ENCODE peak calls at places on chromosomes 5 and 9, in seven cellular contexts. T, I, U, V, B, X and R are unnamed samples. For H3K4me1, the result is how much of the 10 kb centered on the place peaks cover.

GRCh38 chr5:174735498-174736350 is 11.3 kb downstream of the MSX2 start:
- DNase-seq in V (no peak), B (no peak), X (no peak), T (no peak), I (no peak), U (no peak), R (no peak)

GRCh38 chr5:151612689-151613427 is 21.7 kb upstream of the FAT2 start:
- DNase-seq in U (no peak), V (no peak), I (no peak), T (no peak), B (peak), X (no peak), R (no peak)

GRCh38 chr9:70012569-70012968 is 31.1 kb upstream of the MAMDC2 start:
- DNase-seq in B (no peak), T (no peak), X (no peak), I (no peak), U (no peak), V (no peak), R (no peak)

GRCh38 chr5:115601709-115602584 is at the start of gene TICAM2:
- DNase-seq in B (peak), X (peak), V (peak), I (peak), T (peak), U (no peak), R (peak)

GRCh38 chr5:29995154-29995553 is 1198.3 kb upstream of the CDH6 start:
- DNase-seq in B (no peak), I (no peak), X (no peak), U (no peak), T (no peak), V (no peak), R (no peak)

GRCh38 chr9:105242062-105242461 is 2.4 kb upstream of the SLC44A1 start:
- DNase-seq in U (no peak), I (no peak), T (no peak), X (no peak), B (no peak), V (no peak), R (no peak)

GRCh38 chr9:36063804-36064447 is 27.2 kb downstream of the RECK start:
- DNase-seq in V (no peak), T (no peak), I (no peak), B (no peak), X (no peak), U (no peak), R (no peak)

GRCh38 chr9:73009649-73010288 is 56.9 kb upstream of the ALDH1A1 start:
- DNase-seq in X (no peak), I (no peak), T (no peak), V (no peak), U (no peak), B (no peak), R (no peak)

GRCh38 chr9:22813520-22813919 is 366.9 kb downstream of the DMRTA1 start:
- DNase-seq in T (no peak), X (no peak), I (no peak), U (no peak), B (no peak), V (peak), R (no peak)

GRCh38 chr9:113446323-113446740 is 17.2 kb upstream of the RGS3 start:
- DNase-seq in B (peak), V (peak), U (peak), I (no peak), X (no peak), T (no peak), R (no peak)

GRCh38 chr5:98109561-98110006 is 663.9 kb upstream of the RGMB start:
- DNase-seq in U (no peak), I (no peak), B (no peak), X (no peak), T (no peak), V (no peak), R (no peak)

GRCh38 chr5:72507360-72508238 is at the start of gene ZNF366:
- DNase-seq in U (no peak), X (no peak), V (no peak), B (no peak), T (no peak), I (no peak), R (no peak)

GRCh38 chr9:16085167-16085718 is 532.4 kb downstream of the CCDC171 start:
- DNase-seq in U (no peak), B (no peak), T (no peak), X (no peak), V (no peak), I (no peak), R (peak)

GRCh38 chr5:110297152-110297670 is 429.3 kb downstream of the TMEM232 start:
- DNase-seq in X (no peak), T (no peak), U (no peak), I (no peak), V (no peak), B (no peak), R (no peak)

GRCh38 chr5:39447059-39447458 is 22.3 kb upstream of the DAB2 start:
- DNase-seq in U (no peak), B (no peak), T (no peak), I (no peak), V (no peak), X (no peak), R (no peak)

GRCh38 chr5:146428658-146429057 is 18.5 kb upstream of the TCERG1 start:
- DNase-seq in V (no peak), X (no peak), B (no peak), T (no peak), I (no peak), U (no peak), R (no peak)

GRCh38 chr5:99544326-99544725 is 615.5 kb upstream of the CHD1 start:
- DNase-seq in U (no peak), I (no peak), B (no peak), X (no peak), T (no peak), V (no peak), R (no peak)

GRCh38 chr9:26112724-26113123 is 434.5 kb upstream of the TUSC1 start:
- DNase-seq in B (no peak), T (no peak), X (no peak), V (no peak), U (no peak), I (no peak), R (no peak)

GRCh38 chr9:84170521-84171141 is 169.9 kb downstream of the SLC28A3 start:
- DNase-seq in I (peak), T (no peak), V (no peak), B (no peak), U (no peak), X (no peak), R (peak)

GRCh38 chr9:114047717-114048116 is 30.4 kb downstream of the AMBP start:
- DNase-seq in V (no peak), I (no peak), T (no peak), X (no peak), B (no peak), U (no peak), R (no peak)

GRCh38 chr9:14258840-14259239 is 55.1 kb downstream of the NFIB start:
- DNase-seq in B (no peak), U (no peak), V (no peak), X (no peak), T (no peak), I (no peak), R (no peak)

GRCh38 chr5:142446131-142446959 is 121.5 kb upstream of the SPRY4 start:
- DNase-seq in X (no peak), V (no peak), U (no peak), I (no peak), T (no peak), B (no peak), R (no peak)

GRCh38 chr5:81251922-81252321 is 18.8 kb downstream of the CKMT2 start:
- DNase-seq in I (no peak), X (no peak), U (no peak), T (no peak), B (no peak), V (no peak), R (no peak)

GRCh38 chr5:672329-673139 is 20.6 kb downstream of the TPPP start:
- DNase-seq in I (peak), B (peak), V (peak), T (peak), X (no peak), U (no peak), R (peak)

GRCh38 chr5:59241564-59241963 is 652.0 kb downstream of the PDE4D start:
- DNase-seq in V (no peak), B (no peak), X (no peak), T (no peak), I (no peak), U (no peak), R (no peak)
- H3K4me1 ChIP-seq in V (under half), B (under half), X (under half), T (under half), I (under half), U (under half), R (under half)

DNA sequence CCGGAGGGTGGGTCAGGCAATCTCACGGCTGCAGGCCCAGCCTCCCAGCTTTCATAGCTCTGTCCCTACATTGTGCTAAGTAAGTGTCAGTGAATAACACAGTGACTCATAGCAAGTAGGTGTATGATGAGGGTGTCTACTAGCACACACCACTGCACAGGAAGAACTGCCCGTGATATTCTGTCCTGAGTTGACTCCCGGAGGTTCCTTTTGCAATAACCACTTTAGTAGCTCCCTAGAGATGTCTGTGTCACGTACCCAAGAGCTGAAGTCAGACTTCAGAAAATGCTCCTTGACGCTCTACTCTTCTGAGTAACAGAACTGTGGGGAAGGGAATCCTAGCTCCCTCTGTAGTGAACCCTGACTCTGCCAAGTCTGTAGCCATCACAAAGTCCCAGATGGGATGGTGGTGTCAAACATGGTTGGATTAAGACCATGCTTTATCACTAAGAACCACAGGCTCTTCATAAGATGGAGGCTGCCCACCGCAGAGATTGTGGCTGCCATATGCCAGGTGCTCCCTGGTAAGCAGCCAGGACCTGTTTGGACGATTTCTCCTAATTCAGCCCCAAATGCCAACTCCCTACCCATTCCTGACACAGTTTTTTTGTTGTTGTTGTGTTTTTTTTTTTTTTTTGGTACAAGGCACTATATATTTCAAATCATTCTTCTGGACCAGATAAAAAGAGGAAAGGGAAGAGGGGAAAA is 352.6 kb upstream of the PANK3 start:
- DNase-seq in T (no peak), X (no peak), I (no peak), U (no peak), B (no peak), V (no peak), R (no peak)
- H3K4me1 ChIP-seq in T (under half), X (under half), I (under half), U (under half), B (under half), V (under half), R (under half)

GRCh38 chr5:133933169-133933509 is 35.3 kb downstream of the C5orf15 start:
- DNase-seq in U (no peak), I (no peak), B (no peak), T (no peak), V (no peak), X (no peak), R (no peak)

GRCh38 chr5:133933670-133934295 is 34.6 kb downstream of the C5orf15 start:
- DNase-seq in X (no peak), I (no peak), B (no peak), V (no peak), U (no peak), T (no peak), R (no peak)

GRCh38 chr5:133936611-133937015 is 31.8 kb downstream of the C5orf15 start:
- DNase-seq in B (no peak), I (no peak), U (no peak), T (no peak), X (no peak), V (no peak), R (no peak)

GRCh38 chr5:133934311-133934710 is 34.1 kb downstream of the C5orf15 start:
- DNase-seq in I (no peak), U (no peak), V (no peak), T (no peak), X (no peak), B (no peak), R (no peak)

GRCh38 chr5:133934822-133935793 is 33.3 kb downstream of the C5orf15 start:
- DNase-seq in I (no peak), B (no peak), T (no peak), X (no peak), U (no peak), V (no peak), R (no peak)
- H3K4me1 ChIP-seq in I (under half), B (under half), T (under half), X (under half), U (under half), V (under half), R (under half)

DNA sequence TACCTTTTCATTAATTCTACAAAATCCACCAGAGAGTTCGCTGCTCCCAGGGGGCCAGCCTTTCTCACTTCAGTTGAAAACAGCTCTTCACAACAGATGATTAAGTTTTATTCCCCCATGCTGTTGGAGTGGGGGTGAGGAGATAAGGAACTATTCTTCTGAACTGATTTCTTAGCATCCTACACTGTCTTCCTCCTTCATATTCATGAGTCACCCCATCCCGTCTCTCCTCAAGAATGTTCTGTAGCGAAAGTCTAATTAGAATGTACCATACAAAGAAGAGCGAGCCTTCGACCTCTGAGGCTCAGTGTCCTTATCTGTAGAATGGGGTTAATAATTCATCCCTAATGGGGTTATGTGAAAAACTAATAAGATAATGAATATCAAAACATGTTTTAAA is 138.1 kb downstream of the PIK3R1 start:
- DNase-seq in X (no peak), T (no peak), V (no peak), I (no peak), U (no peak), B (no peak), R (no peak)
- H3K4me1 ChIP-seq in X (under half), T (under half), V (under half), I (under half), U (under half), B (under half), R (under half)

GRCh38 chr9:131668439-131669233 is 71.2 kb downstream of the RAPGEF1 start:
- DNase-seq in X (no peak), B (peak), U (no peak), T (peak), I (no peak), V (no peak), R (no peak)
- H3K4me1 ChIP-seq in X (half or more), B (half or more), U (under half), T (half or more), I (half or more), V (under half), R (under half)

DNA sequence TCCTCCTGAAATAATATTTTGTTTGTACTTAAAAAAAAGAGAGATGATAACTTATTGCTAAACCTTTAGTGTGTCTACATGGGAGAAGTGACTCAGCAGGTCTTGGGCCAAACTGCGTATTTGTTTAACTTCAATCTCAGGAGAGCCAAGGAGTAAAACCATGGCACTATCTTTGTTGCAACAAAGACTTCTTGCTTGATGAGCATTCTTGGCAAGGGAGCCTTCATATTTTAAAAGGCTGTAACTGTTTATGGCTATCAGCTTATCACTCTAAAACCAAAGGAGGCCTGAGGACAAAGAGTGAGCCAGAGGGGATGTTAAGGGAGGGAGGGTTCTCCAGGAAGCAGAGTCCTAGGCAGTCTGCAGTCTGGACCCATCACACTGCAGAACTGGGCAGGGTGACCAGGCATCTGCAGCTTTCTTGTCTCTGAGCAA is 216.2 kb upstream of the S1PR3 start:
- DNase-seq in V (no peak), X (no peak), B (no peak), I (no peak), U (no peak), T (no peak), R (no peak)
- H3K4me1 ChIP-seq in V (under half), X (under half), B (under half), I (under half), U (under half), T (under half), R (under half)

GRCh38 chr9:137188490-137189296 is at the start of the genes ANAPC2 and SSNA1:
- DNase-seq in B (peak), X (peak), V (peak), T (peak), U (peak), I (peak), R (peak)

GRCh38 chr9:137191245-137191644 is 2.8 kb downstream of the SSNA1 start:
- DNase-seq in U (no peak), T (no peak), V (no peak), X (no peak), B (no peak), I (no peak), R (no peak)

GRCh38 chr9:137191691-137192447 is 3.4 kb downstream of the SSNA1 start:
- DNase-seq in X (no peak), I (no peak), T (no peak), U (no peak), V (no peak), B (no peak), R (no peak)

GRCh38 chr9:137189297-137190295 is 1.1 kb downstream of the SSNA1 start:
- DNase-seq in V (no peak), X (no peak), U (no peak), I (no peak), B (no peak), T (no peak), R (no peak)

GRCh38 chr9:137190315-137190853 is 1.9 kb downstream of the SSNA1 start:
- DNase-seq in I (no peak), U (no peak), V (no peak), T (no peak), B (no peak), X (no peak), R (no peak)
- H3K4me1 ChIP-seq in I (half or more), U (under half), V (under half), T (under half), B (under half), X (half or more), R (under half)

GRCh38 chr5:172178301-172179031 is 9.6 kb downstream of the STK10 start:
- DNase-seq in V (no peak), X (no peak), I (no peak), T (no peak), U (no peak), B (no peak), R (no peak)

GRCh38 chr5:172175263-172175719 is 12.7 kb downstream of the STK10 start:
- DNase-seq in I (peak), X (peak), V (no peak), B (peak), U (no peak), T (peak), R (peak)

GRCh38 chr5:172179032-172179989 is 8.7 kb downstream of the STK10 start:
- DNase-seq in I (no peak), U (no peak), X (no peak), B (peak), T (peak), V (no peak), R (no peak)

GRCh38 chr5:172173771-172174170 is 14.3 kb downstream of the STK10 start:
- DNase-seq in B (peak), I (peak), X (no peak), T (peak), U (no peak), V (no peak), R (peak)

DNA sequence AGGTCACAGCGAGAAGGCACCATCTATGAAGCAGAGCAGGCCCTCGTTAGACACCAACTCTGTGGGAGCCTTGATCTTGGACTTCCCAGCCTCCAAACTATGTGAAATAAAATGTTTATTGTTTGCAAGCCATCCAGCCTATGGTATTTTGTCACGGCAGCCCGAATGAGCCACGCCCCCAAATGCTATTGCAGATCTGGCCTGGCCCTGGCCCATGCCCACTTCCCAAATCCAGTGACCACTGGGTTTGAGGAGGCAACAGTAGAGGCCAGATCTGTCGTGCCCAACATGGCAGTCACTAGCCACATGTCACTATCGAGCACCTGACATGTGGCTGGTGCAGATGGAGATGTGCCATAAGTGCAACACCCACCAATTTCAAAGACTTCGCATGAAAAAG is 10.8 kb downstream of the STK10 start:
- DNase-seq in B (no peak), T (no peak), I (no peak), X (no peak), V (no peak), U (no peak), R (no peak)
- H3K4me1 ChIP-seq in B (half or more), T (half or more), I (half or more), X (half or more), V (under half), U (under half), R (under half)